ENCODE peak calls at places on chromosome 18, in five cellular contexts. H, O, W, E and Y are unnamed samples.

GRCh38 chr18:5841518-5841917 is 53.8 kb downstream of the TMEM200C start:
- DNase-seq in E (no peak), W (peak; percentile 7), H (no peak), O (no peak), Y (no peak)

GRCh38 chr18:45284174-45284573 is 331.1 kb upstream of the SLC14A2 start:
- DNase-seq in W (no peak), O (no peak), E (no peak), H (no peak), Y (no peak)

GRCh38 chr18:68489018-68489792 is 225.7 kb downstream of the TMX3 start:
- DNase-seq in W (no peak), E (no peak), O (no peak), H (no peak), Y (no peak)

GRCh38 chr18:38047820-38048219 is 482.2 kb upstream of the CELF4 start:
- DNase-seq in W (no peak), O (no peak), E (no peak), H (no peak), Y (no peak)

GRCh38 chr18:47492691-47493090 is 241.2 kb upstream of the SKOR2 start:
- DNase-seq in O (no peak), H (no peak), E (no peak), W (no peak), Y (no peak)

GRCh38 chr18:48590678-48591077 is 51.8 kb downstream of the CTIF start:
- DNase-seq in H (peak; percentile 90), W (no peak), O (no peak), E (peak; percentile 69), Y (no peak)

GRCh38 chr18:48974304-48975220 is 23.8 kb upstream of the SMAD7 start:
- DNase-seq in W (no peak), H (no peak), E (no peak), O (no peak), Y (no peak)

GRCh38 chr18:27609221-27609620 is 424.1 kb upstream of the CHST9 start:
- DNase-seq in O (no peak), W (no peak), H (no peak), E (no peak), Y (no peak)

GRCh38 chr18:22021701-22022100 is 147.7 kb upstream of the GATA6 start:
- DNase-seq in H (no peak), O (no peak), W (no peak), E (no peak), Y (no peak)

GRCh38 chr18:36440614-36441013 is 143.1 kb downstream of the FHOD3 start:
- DNase-seq in E (peak; percentile 37), W (no peak), H (no peak), O (no peak), Y (no peak)

GRCh38 chr18:23151414-23152099 is 16.3 kb downstream of the CABLES1 start:
- DNase-seq in O (no peak), H (no peak), E (no peak), W (no peak), Y (no peak)

GRCh38 chr18:23650963-23651927 is 11.5 kb downstream of the ANKRD29 start:
- DNase-seq in O (no peak), E (peak; percentile 67), W (peak; percentile 42), H (peak; percentile 64), Y (no peak)

GRCh38 chr18:11553098-11553940 is 56.1 kb upstream of the SLC35G4 start:
- DNase-seq in W (peak; percentile 77), O (no peak), E (no peak), H (peak; percentile 44), Y (peak; percentile 65)

GRCh38 chr18:54672846-54673475 is 81.9 kb downstream of the DYNAP start:
- DNase-seq in H (peak; percentile 4), E (no peak), W (no peak), O (no peak), Y (no peak)

GRCh38 chr18:31497711-31498449 is at the start of gene DSG2:
- DNase-seq in W (peak; percentile 59), H (peak; percentile 71), E (no peak), O (no peak), Y (peak; percentile 86)

GRCh38 chr18:76875390-76876330 is 53.3 kb downstream of the ZNF236 start:
- DNase-seq in W (peak; percentile 2), H (peak; percentile 41), O (peak; percentile 20), E (no peak), Y (peak; percentile 50)

GRCh38 chr18:79393626-79394401 is 1.9 kb upstream of the NFATC1 start:
- DNase-seq in E (no peak), W (peak; percentile 45), O (peak; percentile 38), H (peak; percentile 89), Y (peak; percentile 63)

GRCh38 chr18:27621236-27621890 is 436.3 kb upstream of the CHST9 start:
- DNase-seq in H (no peak), O (no peak), E (no peak), W (no peak), Y (no peak)

GRCh38 chr18:42561521-42561920 is 554.0 kb downstream of the RIT2 start:
- DNase-seq in H (no peak), E (no peak), O (no peak), W (no peak), Y (no peak)

GRCh38 chr18:26840965-26841364 is 24.5 kb downstream of the AQP4 start:
- DNase-seq in E (no peak), W (no peak), H (no peak), O (no peak), Y (no peak)